ENCODE peak calls at places on chromosomes 2 and 18, in four cellular contexts. One of them, this sample, is unnamed.
A peak's percentile ranks its signal among the peaks of the same experiment; 100 is the strongest.

GRCh38 chr18:49618741-49619392 is 57.0 kb downstream of the LIPG start:
- DNase-seq in GM12878: no peak
- DNase-seq in HepG2: no peak
- DNase-seq in A549: no peak
- DNase-seq in this sample: no peak

GRCh38 chr2:239937866-239938640 is 87.1 kb downstream of the NDUFA10 start:
- DNase-seq in HepG2: no peak
- DNase-seq in A549: no peak
- DNase-seq in GM12878: no peak
- DNase-seq in this sample: no peak

GRCh38 chr2:226031078-226031937 is 631.8 kb downstream of the NYAP2 start:
- DNase-seq in A549: peak; percentile 81
- DNase-seq in GM12878: no peak
- DNase-seq in HepG2: peak; percentile 73
- DNase-seq in this sample: peak; percentile 75

GRCh38 chr2:48397846-48398245 is 132.1 kb upstream of the STON1 start:
- DNase-seq in A549: no peak
- DNase-seq in GM12878: no peak
- DNase-seq in HepG2: no peak
- DNase-seq in this sample: no peak

GRCh38 chr2:188573453-188573852 is 281.8 kb downstream of the GULP1 start:
- DNase-seq in A549: peak; percentile 6
- DNase-seq in HepG2: no peak
- DNase-seq in GM12878: no peak
- DNase-seq in this sample: no peak

GRCh38 chr2:88082781-88083180 is 15.2 kb downstream of the SMYD1 start:
- DNase-seq in HepG2: no peak
- DNase-seq in GM12878: no peak
- DNase-seq in A549: no peak
- DNase-seq in this sample: no peak

GRCh38 chr2:68943581-68944568 is 8.8 kb downstream of the GKN2 start:
- DNase-seq in HepG2: peak; percentile 72
- DNase-seq in A549: peak; percentile 79
- DNase-seq in GM12878: no peak
- DNase-seq in this sample: peak; percentile 68

GRCh38 chr2:192253692-192254091 is 59.0 kb upstream of the TMEFF2 start:
- DNase-seq in HepG2: no peak
- DNase-seq in A549: no peak
- DNase-seq in GM12878: no peak
- DNase-seq in this sample: no peak

GRCh38 chr18:2402084-2402483 is 169.2 kb downstream of the METTL4 start:
- DNase-seq in GM12878: no peak
- DNase-seq in A549: no peak
- DNase-seq in HepG2: no peak
- DNase-seq in this sample: no peak

GRCh38 chr18:41060967-41061366 is 894.1 kb upstream of the PIK3C3 start:
- DNase-seq in A549: no peak
- DNase-seq in GM12878: no peak
- DNase-seq in HepG2: no peak
- DNase-seq in this sample: no peak

GRCh38 chr2:64797881-64798590 is 144.3 kb upstream of the SERTAD2 start:
- DNase-seq in A549: no peak
- DNase-seq in HepG2: peak; percentile 21
- DNase-seq in GM12878: no peak
- DNase-seq in this sample: no peak

DNA sequence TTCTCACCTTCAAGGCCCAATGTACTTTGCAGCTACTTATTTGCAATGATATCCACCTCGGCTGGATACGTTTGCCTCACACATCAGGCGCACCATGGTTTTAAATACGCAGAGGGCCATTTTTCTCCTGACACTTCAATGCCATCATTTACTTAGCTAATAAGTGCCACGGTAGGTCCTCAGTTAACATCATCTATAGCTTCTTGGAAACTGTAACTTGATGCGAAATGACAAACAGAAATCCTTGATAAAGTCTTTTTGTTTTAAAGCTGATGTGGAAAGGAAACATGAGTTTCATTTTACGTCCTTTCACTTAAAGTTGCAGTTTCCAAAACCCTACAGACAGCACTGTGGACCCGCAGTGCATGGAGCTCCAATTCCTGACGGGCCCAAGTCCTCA is 37.1 kb downstream of the ZNF516 start:
- DNase-seq in A549: no peak
- DNase-seq in GM12878: no peak
- DNase-seq in HepG2: no peak
- DNase-seq in this sample: no peak
- TF ChIP-seq PBX3 in A549: no peak
- TF ChIP-seq PBX3 in GM12878: no peak
- TF ChIP-seq PBX3 in HepG2: no peak
- TF ChIP-seq PBX3 in this sample: no peak

DNA sequence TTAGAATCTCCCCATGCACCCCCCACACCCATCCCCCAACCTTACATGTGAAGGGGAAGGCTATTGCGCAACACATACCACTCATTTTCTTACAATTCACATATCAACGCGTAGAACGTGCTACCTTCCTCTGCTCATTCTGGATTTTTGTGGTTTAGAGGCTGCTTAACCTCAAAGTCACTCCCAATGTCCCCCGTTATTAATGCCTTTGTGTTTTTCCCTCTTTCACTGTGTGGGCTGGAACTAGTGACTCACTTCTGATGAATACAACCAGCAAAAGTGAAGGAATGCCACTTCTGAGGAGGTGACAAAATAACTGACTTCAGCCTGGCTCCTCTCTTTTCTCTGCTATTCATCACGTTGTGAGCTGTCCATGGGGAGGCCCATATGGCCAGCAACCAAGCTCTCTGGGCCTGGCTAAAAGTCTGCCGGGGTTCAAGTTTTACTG is 342.5 kb upstream of the NXPH2 start:
- DNase-seq in HepG2: no peak
- DNase-seq in A549: no peak
- DNase-seq in GM12878: no peak
- DNase-seq in this sample: no peak
- TF ChIP-seq PBX3 in HepG2: no peak
- TF ChIP-seq PBX3 in A549: no peak
- TF ChIP-seq PBX3 in GM12878: no peak
- TF ChIP-seq PBX3 in this sample: no peak

GRCh38 chr2:121527009-121527682 is 3.5 kb upstream of the RNU4ATAC start:
- DNase-seq in A549: no peak
- DNase-seq in HepG2: no peak
- DNase-seq in GM12878: no peak
- DNase-seq in this sample: no peak

GRCh38 chr2:121530210-121530562 is 494 bp upstream of the RNU4ATAC start:
- DNase-seq in A549: peak; percentile 84
- DNase-seq in GM12878: peak; percentile 52
- DNase-seq in HepG2: peak; percentile 87
- DNase-seq in this sample: peak; percentile 87

GRCh38 chr2:121530563-121531334 is at the start of gene RNU4ATAC:
- DNase-seq in HepG2: peak; percentile 98
- DNase-seq in GM12878: peak; percentile 99
- DNase-seq in A549: peak; percentile 96
- DNase-seq in this sample: peak; percentile 83

GRCh38 chr2:121532347-121532766 is 1.7 kb downstream of the RNU4ATAC start:
- DNase-seq in HepG2: peak; percentile 25
- DNase-seq in GM12878: no peak
- DNase-seq in A549: peak; percentile 31
- DNase-seq in this sample: no peak

GRCh38 chr2:121529439-121530209 is 1.1 kb upstream of the RNU4ATAC start:
- DNase-seq in HepG2: peak; percentile 73
- DNase-seq in GM12878: no peak
- DNase-seq in A549: no peak
- DNase-seq in this sample: peak; percentile 91
- TF ChIP-seq PBX3 in HepG2: no peak
- TF ChIP-seq PBX3 in GM12878: no peak
- TF ChIP-seq PBX3 in A549: no peak
- TF ChIP-seq PBX3 in this sample: no peak

GRCh38 chr2:211611061-211611518 is 927.5 kb downstream of the ERBB4 start:
- DNase-seq in A549: peak; percentile 0
- DNase-seq in GM12878: no peak
- DNase-seq in HepG2: peak; percentile 51
- DNase-seq in this sample: no peak
- TF ChIP-seq PBX3 in A549: no peak
- TF ChIP-seq PBX3 in GM12878: no peak
- TF ChIP-seq PBX3 in HepG2: no peak
- TF ChIP-seq PBX3 in this sample: no peak

GRCh38 chr2:83376731-83377130 is 1082.3 kb downstream of the SUCLG1 start:
- DNase-seq in HepG2: no peak
- DNase-seq in GM12878: no peak
- DNase-seq in A549: no peak
- DNase-seq in this sample: no peak
- TF ChIP-seq PBX3 in HepG2: no peak
- TF ChIP-seq PBX3 in GM12878: no peak
- TF ChIP-seq PBX3 in A549: no peak
- TF ChIP-seq PBX3 in this sample: no peak

GRCh38 chr2:227036527-227036926 is 127.5 kb downstream of the COL4A4 start:
- DNase-seq in HepG2: no peak
- DNase-seq in GM12878: no peak
- DNase-seq in A549: no peak
- DNase-seq in this sample: no peak

GRCh38 chr2:227035678-227036077 is 128.3 kb downstream of the COL4A4 start:
- DNase-seq in HepG2: no peak
- DNase-seq in GM12878: no peak
- DNase-seq in A549: no peak
- DNase-seq in this sample: peak; percentile 43

GRCh38 chr2:227033471-227034148 is 130.4 kb downstream of the COL4A4 start:
- DNase-seq in HepG2: peak; percentile 43
- DNase-seq in A549: peak; percentile 55
- DNase-seq in GM12878: no peak
- DNase-seq in this sample: peak; percentile 77

GRCh38 chr2:227043981-227044380 is 120.0 kb downstream of the COL4A4 start:
- DNase-seq in A549: no peak
- DNase-seq in GM12878: no peak
- DNase-seq in HepG2: no peak
- DNase-seq in this sample: no peak

GRCh38 chr2:227038550-227039189 is 125.3 kb downstream of the COL4A4 start:
- DNase-seq in A549: no peak
- DNase-seq in GM12878: no peak
- DNase-seq in HepG2: peak; percentile 73
- DNase-seq in this sample: no peak
- TF ChIP-seq PBX3 in A549: no peak
- TF ChIP-seq PBX3 in GM12878: no peak
- TF ChIP-seq PBX3 in HepG2: no peak
- TF ChIP-seq PBX3 in this sample: no peak

GRCh38 chr2:2939078-2939795 is 438.4 kb downstream of the EIPR1 start:
- DNase-seq in GM12878: no peak
- DNase-seq in HepG2: no peak
- DNase-seq in A549: no peak
- DNase-seq in this sample: peak; percentile 53

GRCh38 chr2:2940061-2940460 is 437.6 kb downstream of the EIPR1 start:
- DNase-seq in GM12878: no peak
- DNase-seq in A549: no peak
- DNase-seq in HepG2: no peak
- DNase-seq in this sample: no peak

GRCh38 chr2:2940702-2941655 is 436.6 kb downstream of the EIPR1 start:
- DNase-seq in HepG2: no peak
- DNase-seq in A549: no peak
- DNase-seq in GM12878: no peak
- DNase-seq in this sample: no peak

GRCh38 chr2:2942906-2943305 is 434.7 kb downstream of the EIPR1 start:
- DNase-seq in HepG2: no peak
- DNase-seq in A549: no peak
- DNase-seq in GM12878: no peak
- DNase-seq in this sample: no peak

GRCh38 chr2:2942225-2942624 is 435.4 kb downstream of the EIPR1 start:
- DNase-seq in GM12878: no peak
- DNase-seq in HepG2: no peak
- DNase-seq in A549: no peak
- DNase-seq in this sample: no peak
- TF ChIP-seq PBX3 in GM12878: no peak
- TF ChIP-seq PBX3 in HepG2: no peak
- TF ChIP-seq PBX3 in A549: no peak
- TF ChIP-seq PBX3 in this sample: no peak

DNA sequence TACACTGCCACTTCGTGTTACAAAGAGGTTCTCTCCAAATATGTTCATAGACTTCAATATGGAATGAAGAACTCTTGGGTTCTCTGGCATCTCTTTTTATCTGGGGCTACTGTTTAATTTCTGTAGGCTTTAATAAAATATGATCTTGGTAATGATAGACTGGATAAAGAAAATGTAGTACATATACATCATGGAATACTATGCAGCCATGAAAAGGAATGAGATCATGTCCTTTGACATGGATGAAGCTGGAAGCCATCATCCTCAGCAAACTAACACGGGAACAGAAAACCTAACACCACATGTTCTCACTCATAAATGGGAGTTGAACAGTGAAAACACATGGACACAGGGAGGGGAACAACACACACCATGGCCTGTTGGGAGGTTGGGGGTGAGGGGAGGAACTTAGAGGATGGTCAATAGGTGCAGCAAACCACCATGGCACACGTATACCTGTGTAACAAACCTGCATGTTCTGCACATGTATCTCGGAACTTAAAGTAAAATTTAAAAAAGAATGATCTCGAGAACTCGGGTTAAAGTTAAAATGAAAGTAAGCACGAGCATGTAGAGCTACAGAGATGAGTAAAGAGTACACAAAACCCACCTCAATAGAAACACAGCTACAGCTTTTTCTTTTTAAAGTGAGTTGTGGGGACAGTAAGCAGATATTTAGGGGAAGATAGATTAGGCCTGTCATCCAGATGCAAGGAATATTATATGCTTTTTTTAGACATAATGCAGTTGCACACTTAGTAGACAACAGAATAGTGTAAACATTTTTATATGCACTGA is 102.3 kb downstream of the SGPP2 start:
- DNase-seq in HepG2: no peak
- DNase-seq in GM12878: no peak
- DNase-seq in A549: no peak
- DNase-seq in this sample: no peak
- TF ChIP-seq PBX3 in HepG2: no peak
- TF ChIP-seq PBX3 in GM12878: no peak
- TF ChIP-seq PBX3 in A549: no peak
- TF ChIP-seq PBX3 in this sample: no peak

GRCh38 chr18:12376034-12376717 is 851 bp downstream of the AFG3L2 start:
- DNase-seq in HepG2: peak; percentile 35
- DNase-seq in A549: peak; percentile 14
- DNase-seq in GM12878: no peak
- DNase-seq in this sample: peak; percentile 50
- TF ChIP-seq PBX3 in HepG2: no peak
- TF ChIP-seq PBX3 in A549: no peak
- TF ChIP-seq PBX3 in GM12878: no peak
- TF ChIP-seq PBX3 in this sample: no peak

GRCh38 chr2:85184990-85185389 is 51.8 kb downstream of the TCF7L1 start:
- DNase-seq in A549: no peak
- DNase-seq in HepG2: no peak
- DNase-seq in GM12878: no peak
- DNase-seq in this sample: no peak

GRCh38 chr2:85183078-85183477 is 49.9 kb downstream of the TCF7L1 start:
- DNase-seq in HepG2: no peak
- DNase-seq in GM12878: no peak
- DNase-seq in A549: no peak
- DNase-seq in this sample: no peak

GRCh38 chr2:85181844-85182456 is 48.8 kb downstream of the TCF7L1 start:
- DNase-seq in A549: no peak
- DNase-seq in HepG2: no peak
- DNase-seq in GM12878: no peak
- DNase-seq in this sample: no peak

GRCh38 chr2:85184231-85184630 is 51.0 kb downstream of the TCF7L1 start:
- DNase-seq in GM12878: no peak
- DNase-seq in A549: no peak
- DNase-seq in HepG2: no peak
- DNase-seq in this sample: no peak

GRCh38 chr2:85183481-85183880 is 50.3 kb downstream of the TCF7L1 start:
- DNase-seq in A549: no peak
- DNase-seq in GM12878: no peak
- DNase-seq in HepG2: no peak
- DNase-seq in this sample: no peak
- TF ChIP-seq PBX3 in A549: no peak
- TF ChIP-seq PBX3 in GM12878: no peak
- TF ChIP-seq PBX3 in HepG2: no peak
- TF ChIP-seq PBX3 in this sample: no peak

This sample was measured in SK-N-SH.